ENCODE peak calls at places on chromosomes 16 and 17, in four cellular contexts. One of them, this sample, is unnamed.

GRCh38 chr17:21058098-21058893 is 15.5 kb upstream of the USP22 start:
- DNase-seq in H1: no peak
- DNase-seq in Peyer's patch: no peak
- DNase-seq in A549: no peak
- DNase-seq in this sample: no peak

GRCh38 chr16:75818491-75818890 is 92.2 kb upstream of the CPHXL start:
- DNase-seq in H1: no peak
- DNase-seq in Peyer's patch: no peak
- DNase-seq in A549: no peak
- DNase-seq in this sample: no peak

GRCh38 chr17:48718781-48719641 is 3.3 kb downstream of the PRAC1 start:
- DNase-seq in H1: no peak
- DNase-seq in Peyer's patch: no peak
- DNase-seq in A549: no peak
- DNase-seq in this sample: no peak

GRCh38 chr17:67360880-67361279 is 5.5 kb downstream of the PSMD12 start:
- DNase-seq in H1: no peak
- DNase-seq in Peyer's patch: no peak
- DNase-seq in A549: no peak
- DNase-seq in this sample: no peak

GRCh38 chr17:39776267-39776666 is 38.5 kb downstream of the GRB7 start:
- DNase-seq in H1: no peak
- DNase-seq in Peyer's patch: no peak
- DNase-seq in A549: no peak
- DNase-seq in this sample: no peak

GRCh38 chr16:7350801-7351200 is 18.2 kb downstream of the RBFOX1 start:
- DNase-seq in H1: no peak
- DNase-seq in Peyer's patch: no peak
- DNase-seq in A549: no peak
- DNase-seq in this sample: no peak

GRCh38 chr17:32117399-32117798 is 24.9 kb upstream of the RHOT1 start:
- DNase-seq in H1: no peak
- DNase-seq in Peyer's patch: no peak
- DNase-seq in A549: no peak
- DNase-seq in this sample: no peak

GRCh38 chr17:48634446-48635208 is 8.5 kb upstream of the HOXB9 start:
- DNase-seq in H1: no peak
- DNase-seq in Peyer's patch: no peak
- DNase-seq in A549: no peak
- DNase-seq in this sample: no peak

GRCh38 chr17:68794636-68795503 is 160.3 kb downstream of the ABCA8 start:
- DNase-seq in H1: no peak
- DNase-seq in Peyer's patch: no peak
- DNase-seq in A549: no peak
- DNase-seq in this sample: no peak

GRCh38 chr17:50421308-50422031 is 4.5 kb upstream of the ACSF2 start:
- DNase-seq in H1: no peak
- DNase-seq in Peyer's patch: no peak
- DNase-seq in A549: no peak
- DNase-seq in this sample: no peak

GRCh38 chr16:59192551-59193199 is 458.6 kb upstream of the GOT2 start:
- DNase-seq in H1: no peak
- DNase-seq in Peyer's patch: no peak
- DNase-seq in A549: no peak
- DNase-seq in this sample: no peak

GRCh38 chr17:38925263-38925995 is at the start of gene LASP1NB:
- DNase-seq in H1: no peak
- DNase-seq in Peyer's patch: peak
- DNase-seq in A549: no peak
- DNase-seq in this sample: no peak

GRCh38 chr16:85004587-85005205 is 6.6 kb downstream of the ZDHHC7 start:
- DNase-seq in H1: no peak
- DNase-seq in Peyer's patch: no peak
- DNase-seq in A549: peak
- DNase-seq in this sample: no peak

GRCh38 chr16:69301187-69301586 is 10.0 kb upstream of the VPS4A start:
- DNase-seq in H1: no peak
- DNase-seq in Peyer's patch: no peak
- DNase-seq in A549: no peak
- DNase-seq in this sample: no peak

GRCh38 chr17:16934836-16935235 is 37.1 kb downstream of the TNFRSF13B start:
- DNase-seq in H1: no peak
- DNase-seq in Peyer's patch: no peak
- DNase-seq in A549: no peak
- DNase-seq in this sample: no peak

GRCh38 chr17:38705803-38706624 is 941 bp downstream of the MLLT6 start:
- DNase-seq in H1: no peak
- DNase-seq in Peyer's patch: peak
- DNase-seq in A549: peak
- DNase-seq in this sample: peak

GRCh38 chr16:50281391-50282009 is 15.1 kb downstream of the ADCY7 start:
- DNase-seq in H1: no peak
- DNase-seq in Peyer's patch: no peak
- DNase-seq in A549: no peak
- DNase-seq in this sample: no peak

GRCh38 chr16:86083382-86084002 is 184.5 kb downstream of the IRF8 start:
- DNase-seq in H1: no peak
- DNase-seq in Peyer's patch: no peak
- DNase-seq in A549: no peak
- DNase-seq in this sample: no peak

GRCh38 chr16:57958544-57958943 is 12.4 kb downstream of the CNGB1 start:
- DNase-seq in H1: no peak
- DNase-seq in Peyer's patch: no peak
- DNase-seq in A549: no peak
- DNase-seq in this sample: no peak

GRCh38 chr17:82881900-82882714 is 42.3 kb upstream of the ZNF750 start:
- DNase-seq in H1: no peak
- DNase-seq in Peyer's patch: no peak
- DNase-seq in A549: no peak
- DNase-seq in this sample: no peak

GRCh38 chr17:73939808-73940207 is 263.7 kb upstream of the RPL38 start:
- DNase-seq in H1: no peak
- DNase-seq in Peyer's patch: no peak
- DNase-seq in A549: no peak
- DNase-seq in this sample: no peak

GRCh38 chr17:17485420-17485819 is 8.6 kb downstream of the MED9 start:
- DNase-seq in H1: no peak
- DNase-seq in Peyer's patch: no peak
- DNase-seq in A549: no peak
- DNase-seq in this sample: peak

GRCh38 chr16:11099672-11100195 is 155.4 kb downstream of the CLEC16A start:
- DNase-seq in H1: no peak
- DNase-seq in Peyer's patch: peak
- DNase-seq in A549: no peak
- DNase-seq in this sample: no peak

GRCh38 chr17:62740066-62740465 is 68.0 kb downstream of the MARCHF10 start:
- DNase-seq in H1: no peak
- DNase-seq in Peyer's patch: no peak
- DNase-seq in A549: no peak
- DNase-seq in this sample: no peak

GRCh38 chr16:87356491-87356853 is 27.1 kb downstream of the FBXO31 start:
- DNase-seq in H1: no peak
- DNase-seq in Peyer's patch: no peak
- DNase-seq in A549: no peak
- DNase-seq in this sample: no peak

GRCh38 chr17:55587608-55588139 is 76.4 kb upstream of the SMIM36 start:
- DNase-seq in H1: no peak
- DNase-seq in Peyer's patch: no peak
- DNase-seq in A549: no peak
- DNase-seq in this sample: no peak

GRCh38 chr16:69554495-69554894 is 11.3 kb upstream of the NFAT5 start:
- DNase-seq in H1: no peak
- DNase-seq in Peyer's patch: no peak
- DNase-seq in A549: no peak
- DNase-seq in this sample: no peak

GRCh38 chr17:65936013-65936412 is 255.9 kb downstream of the CEP112 start:
- DNase-seq in H1: no peak
- DNase-seq in Peyer's patch: no peak
- DNase-seq in A549: no peak
- DNase-seq in this sample: no peak

GRCh38 chr17:56880133-56880532 is 33.7 kb downstream of the TRIM25 start:
- DNase-seq in H1: no peak
- DNase-seq in Peyer's patch: no peak
- DNase-seq in A549: no peak
- DNase-seq in this sample: no peak

GRCh38 chr17:22171631-22172030 is 479.3 kb downstream of the KCNJ18 start:
- DNase-seq in H1: no peak
- DNase-seq in Peyer's patch: no peak
- DNase-seq in A549: no peak
- DNase-seq in this sample: no peak

GRCh38 chr16:46822270-46822669 is 8.7 kb downstream of the C16orf87 start:
- DNase-seq in H1: no peak
- DNase-seq in Peyer's patch: no peak
- DNase-seq in A549: no peak
- DNase-seq in this sample: no peak

GRCh38 chr16:11429823-11430222 is 84.6 kb downstream of the RMI2 start:
- DNase-seq in H1: no peak
- DNase-seq in Peyer's patch: no peak
- DNase-seq in A549: no peak
- DNase-seq in this sample: no peak

GRCh38 chr16:20385844-20386832 is 18.4 kb downstream of the PDILT start:
- DNase-seq in H1: peak
- DNase-seq in Peyer's patch: peak
- DNase-seq in A549: peak
- DNase-seq in this sample: peak

GRCh38 chr17:18026408-18026776 is 12.6 kb downstream of the ATPAF2 start:
- DNase-seq in H1: no peak
- DNase-seq in Peyer's patch: no peak
- DNase-seq in A549: no peak
- DNase-seq in this sample: no peak

DNA sequence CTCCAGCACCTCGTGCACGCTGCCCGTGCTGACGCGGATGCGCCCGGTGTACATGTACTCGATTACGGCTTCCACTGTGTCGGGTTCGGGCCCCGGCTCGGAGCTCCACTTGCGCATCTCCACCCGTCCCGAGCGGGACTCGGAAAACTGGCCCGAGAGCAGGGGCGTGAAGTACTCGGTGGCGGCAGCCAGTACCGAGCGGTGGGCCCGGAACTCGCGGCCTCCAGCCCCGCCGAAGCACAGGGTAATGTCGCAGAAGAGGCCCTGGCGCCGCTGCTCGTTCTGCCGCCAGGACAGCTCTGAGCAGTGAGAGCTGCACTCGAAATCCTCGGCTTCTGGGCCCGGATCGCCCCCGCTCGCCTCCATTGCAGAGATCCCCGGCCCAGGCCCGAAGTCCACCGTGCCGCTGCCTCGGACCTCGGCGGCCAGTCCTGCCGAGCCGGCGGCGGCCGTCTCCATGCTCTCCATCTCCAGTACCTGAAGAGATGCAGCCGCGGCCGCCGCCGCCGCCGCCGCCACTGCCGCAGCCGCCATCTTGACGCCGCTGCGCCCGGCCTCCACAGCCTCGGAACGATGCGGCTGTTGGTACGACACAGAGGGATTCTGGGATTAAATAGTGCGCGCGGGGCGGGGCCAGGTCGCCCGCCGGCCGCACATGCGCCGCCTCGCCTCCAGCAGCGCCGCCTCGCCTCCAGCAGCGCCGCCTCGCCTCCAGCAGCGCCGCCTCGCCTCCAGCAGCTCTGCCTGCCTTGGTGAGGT is at the start of gene KLHL11:
- DNase-seq in H1: peak
- DNase-seq in Peyer's patch: peak
- DNase-seq in A549: peak
- DNase-seq in this sample: peak
- TF ChIP-seq POLR2A in H1: peak
- TF ChIP-seq POLR2A in Peyer's patch: peak
- TF ChIP-seq POLR2A in A549: peak
- TF ChIP-seq POLR2A in this sample: no peak

DNA sequence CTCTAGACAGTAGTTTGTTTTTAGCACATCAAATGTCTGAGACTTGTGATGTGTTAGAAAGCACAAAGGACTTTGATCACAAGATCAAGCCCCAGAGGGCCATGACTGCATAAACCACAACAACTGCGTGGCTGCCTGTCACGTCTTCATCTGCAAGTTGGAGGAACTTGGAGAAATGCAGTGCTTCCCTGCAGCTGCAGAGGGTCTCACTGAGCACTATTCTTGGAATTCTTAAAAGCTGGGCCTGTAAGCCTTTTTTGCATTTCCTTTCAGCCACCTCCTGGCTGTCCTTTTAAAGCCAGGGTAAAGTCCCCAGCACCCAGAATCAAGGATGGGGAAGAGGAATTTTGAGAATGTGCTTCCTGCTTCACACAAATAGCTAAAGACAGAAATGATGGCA is 431.3 kb downstream of the MAF start:
- DNase-seq in H1: peak
- DNase-seq in Peyer's patch: no peak
- DNase-seq in A549: no peak
- DNase-seq in this sample: no peak
- H3K27ac ChIP-seq in H1: no peak
- H3K27ac ChIP-seq in Peyer's patch: no peak
- H3K27ac ChIP-seq in A549: no peak
- H3K27ac ChIP-seq in this sample: no peak

GRCh38 chr16:2686912-2687507 is 4.7 kb downstream of the KCTD5 start:
- DNase-seq in H1: no peak
- DNase-seq in Peyer's patch: peak
- DNase-seq in A549: no peak
- DNase-seq in this sample: no peak

GRCh38 chr16:2687531-2688308 is 5.4 kb downstream of the KCTD5 start:
- DNase-seq in H1: no peak
- DNase-seq in Peyer's patch: no peak
- DNase-seq in A549: no peak
- DNase-seq in this sample: no peak

DNA sequence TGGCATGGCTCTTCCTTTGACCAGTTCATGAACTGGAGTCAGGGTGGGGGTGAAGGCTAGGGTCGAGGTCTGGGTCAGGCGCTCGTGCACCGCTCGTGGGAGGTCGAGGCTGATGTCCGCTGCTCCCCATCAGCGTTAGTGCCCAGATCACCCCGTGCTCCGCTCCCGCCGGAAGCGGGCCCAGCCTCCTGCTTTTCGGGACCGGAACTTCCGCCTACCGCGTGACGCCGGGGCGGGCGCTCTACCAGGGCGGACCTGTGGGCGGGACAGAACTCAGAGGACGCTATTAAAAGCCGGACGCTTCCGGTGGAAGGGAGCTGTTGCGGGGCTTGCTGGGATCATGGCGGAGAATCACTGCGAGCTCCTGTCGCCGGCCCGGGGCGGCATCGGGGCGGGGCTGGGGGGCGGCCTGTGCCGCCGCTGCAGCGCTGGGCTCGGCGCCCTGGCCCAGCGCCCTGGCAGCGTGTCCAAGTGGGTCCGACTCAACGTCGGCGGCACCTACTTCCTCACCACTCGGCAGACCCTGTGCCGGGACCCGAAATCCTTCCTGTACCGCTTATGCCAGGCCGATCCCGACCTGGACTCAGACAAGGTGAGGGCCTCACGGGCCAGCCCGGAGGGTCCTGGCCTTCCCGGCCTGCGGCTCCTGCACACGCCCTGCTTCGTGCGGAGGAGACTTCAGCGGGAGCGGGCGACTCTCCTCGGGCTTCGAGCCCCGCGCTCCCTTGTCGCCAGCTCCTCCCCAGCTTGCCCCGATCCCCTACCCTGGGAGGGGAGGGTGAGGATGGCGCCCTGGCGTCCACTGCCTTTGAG is at the start of gene KCTD5:
- DNase-seq in H1: peak
- DNase-seq in Peyer's patch: peak
- DNase-seq in A549: peak
- DNase-seq in this sample: peak
- TF ChIP-seq POLR2A in H1: peak
- TF ChIP-seq POLR2A in Peyer's patch: peak
- TF ChIP-seq POLR2A in A549: peak
- TF ChIP-seq POLR2A in this sample: peak

GRCh38 chr17:2940352-2940751 is 123.1 kb downstream of the OR1D5 start:
- DNase-seq in H1: no peak
- DNase-seq in Peyer's patch: no peak
- DNase-seq in A549: no peak
- DNase-seq in this sample: peak
- H3K27ac ChIP-seq in H1: no peak
- H3K27ac ChIP-seq in Peyer's patch: no peak
- H3K27ac ChIP-seq in A549: peak
- H3K27ac ChIP-seq in this sample: peak

This sample was measured in breast epithelium.